ENCODE peak calls at places on chromosome 1, in six cellular contexts. H is cardiac muscle cell, B is uterus, G is psoas muscle, M is stomach, Z is right lobe of liver. S is an unnamed sample. For H3K9me3 and H3K36me3, the result is how much of the 10 kb centered on the place peaks cover.

GRCh38 chr1:159896086-159896930 is 3.7 kb downstream of the CFAP45 start:
- DNase-seq in H (no peak), B (no peak), G (no peak), M (no peak), Z (no peak), S (no peak)

GRCh38 chr1:234658143-234658542 is 48.2 kb upstream of the IRF2BP2 start:
- DNase-seq in H (no peak), B (no peak), G (peak), M (peak), Z (peak), S (peak)

GRCh38 chr1:98661544-98662353 is at the start of gene SNX7:
- DNase-seq in H (peak), B (peak), G (peak), M (peak), Z (peak), S (peak)

GRCh38 chr1:58966103-58966916 is 182.5 kb upstream of the JUN start:
- DNase-seq in H (no peak), B (no peak), G (no peak), M (no peak), Z (no peak), S (no peak)

GRCh38 chr1:48177257-48177656 is 45.3 kb upstream of the SLC5A9 start:
- DNase-seq in H (no peak), B (no peak), G (no peak), M (no peak), Z (no peak), S (no peak)

GRCh38 chr1:213136190-213136917 is 85.3 kb downstream of the RPS6KC1 start:
- DNase-seq in H (peak), B (no peak), G (no peak), M (no peak), Z (no peak), S (no peak)

GRCh38 chr1:162916821-162917613 is 56.0 kb upstream of the CCDC190 start:
- DNase-seq in H (no peak), B (no peak), G (no peak), M (no peak), Z (no peak), S (no peak)

GRCh38 chr1:201405484-201405831 is 6.3 kb upstream of the LAD1 start:
- DNase-seq in H (no peak), B (no peak), G (no peak), M (peak), Z (no peak), S (peak)

GRCh38 chr1:115330480-115331013 is 7.5 kb downstream of the NGF start:
- DNase-seq in H (no peak), B (peak), G (no peak), M (no peak), Z (no peak), S (no peak)

GRCh38 chr1:44114098-44114497 is 4.5 kb upstream of the KLF17 start:
- DNase-seq in H (no peak), B (no peak), G (no peak), M (no peak), Z (no peak), S (no peak)

GRCh38 chr1:212482352-212483153 is 49.8 kb downstream of the NENF start:
- DNase-seq in H (no peak), B (no peak), G (no peak), M (no peak), Z (no peak), S (no peak)

GRCh38 chr1:26190373-26190987 is at the start of gene CATSPER4:
- DNase-seq in H (peak), B (no peak), G (no peak), M (no peak), Z (no peak), S (no peak)

GRCh38 chr1:2921970-2922686 is 99.1 kb upstream of the ACTRT2 start:
- DNase-seq in H (no peak), B (no peak), G (no peak), M (no peak), Z (no peak), S (no peak)

GRCh38 chr1:204251926-204252689 is 38.3 kb upstream of the GOLT1A start:
- DNase-seq in H (no peak), B (no peak), G (no peak), M (no peak), Z (no peak), S (no peak)

GRCh38 chr1:7046314-7046713 is 261.1 kb downstream of the CAMTA1 start:
- DNase-seq in H (peak), B (no peak), G (no peak), M (peak), Z (no peak), S (no peak)

GRCh38 chr1:118290571-118290970 is 105.5 kb upstream of the SPAG17 start:
- DNase-seq in H (no peak), B (no peak), G (peak), M (no peak), Z (no peak), S (no peak)

GRCh38 chr1:118298397-118298796 is 113.4 kb upstream of the SPAG17 start:
- DNase-seq in H (peak), B (no peak), G (peak), M (no peak), Z (no peak), S (no peak)

GRCh38 chr1:118297521-118297920 is 112.5 kb upstream of the SPAG17 start:
- DNase-seq in H (no peak), B (no peak), G (no peak), M (no peak), Z (no peak), S (no peak)

GRCh38 chr1:118291686-118292085 is 106.7 kb upstream of the SPAG17 start:
- DNase-seq in H (peak), B (no peak), G (peak), M (no peak), Z (no peak), S (no peak)

GRCh38 chr1:118294817-118295486 is 109.9 kb upstream of the SPAG17 start:
- DNase-seq in H (no peak), B (no peak), G (peak), M (no peak), Z (no peak), S (no peak)
- H3K27ac ChIP-seq in H (no peak), B (no peak), G (peak), M (no peak), Z (no peak), S (no peak)

DNA sequence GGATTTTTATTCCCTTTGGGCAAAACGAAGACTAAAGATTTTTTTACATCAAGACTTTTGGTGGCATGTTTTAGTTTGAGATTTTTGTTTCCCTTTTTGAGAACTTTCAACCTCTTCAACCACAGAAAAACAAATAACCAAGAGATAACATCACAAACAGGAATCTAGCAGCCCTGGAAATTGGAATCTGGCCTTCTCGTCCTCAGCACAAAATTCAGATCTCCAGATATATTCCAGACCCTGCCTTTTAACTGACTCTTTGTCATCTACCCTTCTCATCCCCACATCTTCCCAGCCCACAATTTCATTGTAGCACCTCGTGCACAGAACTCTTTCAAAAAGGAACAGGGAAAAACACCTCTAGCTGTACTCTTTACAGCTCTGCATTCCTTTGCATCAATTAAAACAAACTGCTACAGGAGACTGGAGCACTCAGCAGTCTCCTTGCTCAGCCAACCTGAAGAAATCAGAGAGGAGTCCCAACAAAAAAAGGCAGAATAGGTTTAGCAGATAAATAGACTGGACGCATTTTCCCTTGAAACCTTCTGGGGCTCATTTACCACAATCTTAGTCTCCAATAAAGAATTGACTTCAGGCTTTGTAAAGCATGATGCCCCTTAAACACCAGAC is 251.0 kb downstream of the TTLL7 start:
- DNase-seq in H (no peak), B (no peak), G (no peak), M (no peak), Z (no peak), S (no peak)
- H3K9me3 ChIP-seq in H (under half), B (under half), G (under half), M (under half), Z (under half), S (under half)

DNA sequence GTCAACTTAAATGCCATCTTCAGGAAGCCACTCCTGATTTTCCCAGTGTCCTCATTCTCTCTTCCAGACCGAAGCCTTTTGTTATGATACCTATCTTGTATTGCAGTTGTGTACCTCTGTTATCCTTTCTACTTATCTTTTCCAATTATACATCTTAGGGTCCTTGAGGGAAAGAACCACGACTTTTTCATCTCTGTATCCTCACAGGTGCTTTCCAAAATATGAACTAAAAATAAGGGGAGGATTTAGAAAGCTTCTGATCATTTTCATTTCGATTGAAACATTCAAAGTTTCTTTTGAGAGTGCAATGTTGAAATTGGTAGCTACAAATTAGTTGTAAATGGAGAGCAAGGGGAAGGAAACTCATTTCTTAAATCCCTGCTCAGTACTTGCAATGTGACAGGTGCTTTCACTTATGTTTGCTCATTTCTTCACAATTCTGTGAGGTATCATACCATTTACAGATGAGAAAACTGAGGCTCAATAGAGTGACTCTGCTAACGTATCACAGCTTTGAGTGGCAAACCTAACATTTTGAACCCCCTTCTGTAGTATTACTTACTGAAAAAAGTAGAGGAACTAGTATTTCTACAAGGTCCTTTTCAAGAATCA is 24.2 kb downstream of the SLC19A2 start:
- DNase-seq in H (no peak), B (no peak), G (no peak), M (no peak), Z (no peak), S (no peak)
- H3K36me3 ChIP-seq in H (under half), B (under half), G (under half), M (under half), Z (under half), S (under half)

GRCh38 chr1:112938188-112938587 is 17.8 kb downstream of the SLC16A1 start:
- DNase-seq in H (no peak), B (no peak), G (no peak), M (no peak), Z (no peak), S (no peak)
- H3K27ac ChIP-seq in H (peak), B (peak), G (peak), M (no peak), Z (peak), S (no peak)

GRCh38 chr1:243394610-243395490 is 139.0 kb downstream of the SDCCAG8 start:
- DNase-seq in H (no peak), B (no peak), G (no peak), M (no peak), Z (no peak), S (no peak)

GRCh38 chr1:243399561-243400155 is 143.8 kb downstream of the SDCCAG8 start:
- DNase-seq in H (no peak), B (no peak), G (no peak), M (no peak), Z (no peak), S (no peak)

GRCh38 chr1:243396876-243397275 is 141.0 kb downstream of the SDCCAG8 start:
- DNase-seq in H (peak), B (no peak), G (no peak), M (peak), Z (peak), S (no peak)

GRCh38 chr1:243397613-243398321 is 141.9 kb downstream of the SDCCAG8 start:
- DNase-seq in H (no peak), B (no peak), G (no peak), M (no peak), Z (no peak), S (no peak)

GRCh38 chr1:243396424-243396823 is 140.6 kb downstream of the SDCCAG8 start:
- DNase-seq in H (no peak), B (no peak), G (no peak), M (no peak), Z (no peak), S (no peak)
- H3K9me3 ChIP-seq in H (under half), B (under half), G (under half), M (under half), Z (under half), S (under half)

GRCh38 chr1:237211031-237211430 is 169.0 kb downstream of the RYR2 start:
- DNase-seq in H (no peak), B (no peak), G (no peak), M (no peak), Z (no peak), S (no peak)
- H3K36me3 ChIP-seq in H (under half), B (under half), G (under half), M (under half), Z (under half), S (under half)

GRCh38 chr1:119943216-119943615 is 46.9 kb upstream of the ADAM30 start:
- DNase-seq in H (no peak), B (no peak), G (no peak), M (no peak), Z (no peak), S (no peak)
- H3K27ac ChIP-seq in H (no peak), B (no peak), G (no peak), M (no peak), Z (no peak), S (no peak)

DNA sequence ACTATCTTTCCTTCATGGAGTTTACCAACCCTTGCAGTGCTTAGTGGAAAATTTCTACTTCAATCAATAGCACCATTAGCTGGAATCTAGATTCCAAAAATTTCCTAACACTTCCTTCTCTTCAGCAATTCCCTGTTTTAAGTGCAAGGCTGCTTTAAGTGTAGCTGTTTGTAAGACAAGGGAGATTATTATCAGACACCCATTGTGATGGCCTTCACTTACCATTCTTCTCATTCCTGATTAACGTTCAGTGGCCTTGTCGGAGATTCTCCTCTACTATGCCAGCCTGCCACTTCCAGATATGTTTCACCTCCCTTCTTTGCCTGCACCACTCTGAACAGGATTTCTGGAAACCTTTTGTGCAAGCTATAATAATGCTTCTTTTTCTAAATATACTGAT is 464.9 kb upstream of the ADGRL2 start:
- DNase-seq in H (no peak), B (no peak), G (no peak), M (no peak), Z (no peak), S (no peak)
- H3K9me3 ChIP-seq in H (under half), B (under half), G (under half), M (under half), Z (under half), S (under half)

GRCh38 chr1:53678507-53678906 is 60.5 kb downstream of the GLIS1 start:
- DNase-seq in H (no peak), B (no peak), G (no peak), M (no peak), Z (no peak), S (no peak)
- H3K36me3 ChIP-seq in H (under half), B (under half), G (under half), M (under half), Z (under half), S (under half)

GRCh38 chr1:244515680-244516079 is 54.6 kb downstream of the CATSPERE start:
- DNase-seq in H (no peak), B (no peak), G (no peak), M (no peak), Z (no peak), S (no peak)
- H3K27ac ChIP-seq in H (no peak), B (no peak), G (no peak), M (no peak), Z (no peak), S (no peak)